ENCODE peak calls at places on chromosomes 16 and 17, in five cellular contexts. Y, J, T, O and R are unnamed samples.
A peak's percentile ranks its signal among the peaks of the same experiment; 100 is the strongest.

GRCh38 chr17:49016775-49017463 is 19.7 kb downstream of the IGF2BP1 start:
- DNase-seq in Y (peak; percentile 37), J (peak; percentile 76), T (no peak), O (peak; percentile 21), R (peak; percentile 94)

GRCh38 chr17:4715071-4715749 is 4.8 kb downstream of the ARRB2 start:
- DNase-seq in Y (no peak), J (no peak), T (no peak), O (no peak), R (no peak)

GRCh38 chr17:16406742-16407674 is 8.4 kb upstream of the TRPV2 start:
- DNase-seq in Y (peak; percentile 59), J (no peak), T (peak; percentile 32), O (no peak), R (peak; percentile 41)

GRCh38 chr17:82649501-82650261 is 1.4 kb upstream of the WDR45B start:
- DNase-seq in Y (peak; percentile 36), J (no peak), T (no peak), O (no peak), R (no peak)

GRCh38 chr16:78447164-78447563 is 347.7 kb downstream of the WWOX start:
- DNase-seq in Y (no peak), J (no peak), T (no peak), O (no peak), R (no peak)

GRCh38 chr16:25959216-25959615 is 267.5 kb downstream of the HS3ST4 start:
- DNase-seq in Y (no peak), J (no peak), T (no peak), O (no peak), R (no peak)

GRCh38 chr16:46688657-46689491 is at the start of gene VPS35:
- DNase-seq in Y (peak; percentile 99), J (peak; percentile 97), T (peak; percentile 93), O (peak; percentile 100), R (peak; percentile 100)

GRCh38 chr17:79282294-79282693 is 207.7 kb downstream of the ENGASE start:
- DNase-seq in Y (no peak), J (no peak), T (no peak), O (no peak), R (no peak)

GRCh38 chr16:35753559-35754390 is 2294.4 kb downstream of the TP53TG3F start:
- DNase-seq in Y (no peak), J (no peak), T (no peak), O (no peak), R (no peak)

GRCh38 chr16:85551319-85551978 is 61.7 kb upstream of the GSE1 start:
- DNase-seq in Y (no peak), J (no peak), T (no peak), O (no peak), R (no peak)
- TF ChIP-seq POLR2A in Y (no peak), J (no peak), T (peak; percentile 50), O (no peak), R (no peak)

GRCh38 chr16:77322757-77323156 is 112.1 kb downstream of the ADAMTS18 start:
- DNase-seq in Y (no peak), J (no peak), T (no peak), O (no peak), R (no peak)
- H3K4me3 ChIP-seq in Y (no peak overlapping the region), J (no peak overlapping the region), T (no peak overlapping the region), O (no peak overlapping the region), R (no peak overlapping the region)

GRCh38 chr16:65121870-65122723 is at the start of gene CDH11:
- DNase-seq in Y (peak; percentile 83), J (no peak), T (no peak), O (peak; percentile 22), R (no peak)

GRCh38 chr16:65122724-65122973 is 786 bp upstream of the CDH11 start:
- DNase-seq in Y (no peak), J (no peak), T (no peak), O (no peak), R (no peak)

GRCh38 chr16:65119905-65120341 is 1.9 kb downstream of the CDH11 start:
- DNase-seq in Y (peak; percentile 22), J (no peak), T (no peak), O (no peak), R (no peak)

GRCh38 chr16:65122974-65123845 is 1.3 kb upstream of the CDH11 start:
- DNase-seq in Y (peak; percentile 83), J (no peak), T (no peak), O (peak; percentile 33), R (no peak)

DNA sequence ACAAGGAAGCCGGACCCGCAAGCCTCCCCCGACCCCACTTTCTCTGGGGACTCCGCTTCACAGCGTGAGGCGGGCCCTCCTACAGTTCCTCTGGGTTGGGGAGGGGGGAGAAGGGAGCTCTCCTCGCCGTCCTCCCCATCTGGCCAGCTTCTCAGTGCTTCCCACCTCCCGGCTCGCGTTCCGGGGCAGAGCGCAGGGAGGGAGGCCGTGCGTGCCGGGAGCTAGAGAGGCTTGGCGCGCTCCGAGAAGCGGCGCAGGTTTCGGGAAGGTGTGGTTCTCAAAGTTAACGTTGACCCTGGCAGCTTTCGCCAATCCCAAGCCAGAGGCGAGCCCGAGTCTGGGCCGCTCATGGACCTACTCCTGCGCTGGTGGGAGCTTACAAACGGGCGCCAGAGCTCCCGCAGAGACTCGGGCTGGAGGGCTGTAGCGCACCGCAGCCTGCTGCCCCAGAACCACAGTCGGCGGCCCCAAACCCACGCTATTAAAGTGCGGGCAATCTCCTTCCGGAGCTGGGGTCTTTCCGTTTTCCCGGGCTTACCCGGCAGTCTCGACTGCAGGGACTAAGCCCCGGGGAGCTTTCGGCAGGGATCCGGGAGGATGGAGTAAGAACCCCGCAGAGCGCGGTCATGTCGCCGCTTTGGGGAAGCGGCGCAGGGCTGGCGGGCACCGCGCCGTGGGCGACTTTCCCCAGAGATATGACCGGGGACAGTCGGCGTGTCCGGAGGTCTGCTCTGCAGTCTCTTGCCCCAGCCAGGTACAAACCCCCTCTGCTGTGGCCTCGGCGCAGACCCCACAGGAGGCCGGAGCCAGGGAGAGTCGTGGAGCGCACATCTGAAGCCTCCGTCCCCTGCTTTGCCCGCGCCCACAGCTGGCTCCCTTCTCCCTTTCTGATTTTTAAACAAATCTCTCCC is 797 bp downstream of the CDH11 start:
- DNase-seq in Y (peak; percentile 43), J (no peak), T (no peak), O (no peak), R (no peak)
- TF ChIP-seq POLR2A in Y (peak; percentile 12), J (no peak), T (no peak), O (no peak), R (no peak)

GRCh38 chr17:19417611-19418010 is 6.6 kb downstream of the RNF112 start:
- DNase-seq in Y (no peak), J (no peak), T (no peak), O (no peak), R (no peak)
- H3K4me3 ChIP-seq in Y (no peak overlapping the region), J (no peak overlapping the region), T (no peak overlapping the region), O (no peak overlapping the region), R (no peak overlapping the region)

GRCh38 chr17:7021993-7022778 is 664 bp upstream of the BCL6B start:
- DNase-seq in Y (peak; percentile 79), J (no peak), T (peak; percentile 68), O (peak; percentile 58), R (peak; percentile 72)
- TF ChIP-seq POLR2A in Y (peak; percentile 28), J (no peak), T (no peak), O (no peak), R (no peak)

DNA sequence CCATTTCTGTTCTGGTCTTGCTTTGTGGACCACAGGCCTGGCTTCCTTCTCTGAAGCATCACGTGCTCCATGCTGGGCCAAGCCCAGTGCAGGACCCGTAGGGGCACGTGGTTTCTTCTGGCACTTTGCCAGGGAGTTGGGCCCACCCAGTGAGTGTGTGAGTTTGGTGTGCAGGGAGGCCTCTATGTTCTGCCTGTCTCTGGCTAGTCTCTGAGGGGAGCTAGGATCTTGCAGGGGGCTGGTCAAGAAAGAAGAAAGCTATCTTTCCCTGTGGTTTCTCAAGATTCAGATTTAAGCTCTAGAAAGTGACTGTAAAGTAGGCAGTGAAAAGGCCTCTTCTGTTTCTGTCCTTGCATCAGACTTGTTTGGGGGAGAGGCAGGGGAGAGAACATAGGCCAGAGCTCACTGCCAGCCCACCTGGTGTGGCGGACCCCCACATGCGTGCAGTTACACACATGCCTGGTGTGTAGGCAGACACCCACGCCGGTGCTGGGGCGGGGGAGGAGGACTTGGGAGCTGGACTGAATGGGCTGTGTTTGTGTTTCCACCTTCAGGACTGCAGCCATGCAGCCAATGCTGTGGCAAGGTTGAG is 11.8 kb downstream of the LASP1 start:
- DNase-seq in Y (peak; percentile 85), J (no peak), T (peak; percentile 60), O (no peak), R (peak; percentile 57)
- H3K4me3 ChIP-seq in Y (no peak overlapping the region), J (no peak overlapping the region), T (no peak overlapping the region), O (no peak overlapping the region), R (no peak overlapping the region)

GRCh38 chr16:590165-590874 is 454 bp downstream of the RAB40C start:
- DNase-seq in Y (peak; percentile 48), J (no peak), T (peak; percentile 40), O (no peak), R (peak; percentile 47)
- TF ChIP-seq POLR2A in Y (peak; percentile 27), J (no peak), T (no peak), O (peak; percentile 57), R (no peak)

GRCh38 chr16:3036726-3037315 is at the start of gene BICDL2:
- DNase-seq in Y (no peak), J (no peak), T (no peak), O (no peak), R (peak; percentile 50)
- H3K4me3 ChIP-seq in Y (no peak within 1 kb of the TSS), J (peak within 1 kb of the TSS; percentile 61), T (no peak within 1 kb of the TSS), O (peak within 1 kb of the TSS; percentile 51), R (peak within 1 kb of the TSS; percentile 32)

DNA sequence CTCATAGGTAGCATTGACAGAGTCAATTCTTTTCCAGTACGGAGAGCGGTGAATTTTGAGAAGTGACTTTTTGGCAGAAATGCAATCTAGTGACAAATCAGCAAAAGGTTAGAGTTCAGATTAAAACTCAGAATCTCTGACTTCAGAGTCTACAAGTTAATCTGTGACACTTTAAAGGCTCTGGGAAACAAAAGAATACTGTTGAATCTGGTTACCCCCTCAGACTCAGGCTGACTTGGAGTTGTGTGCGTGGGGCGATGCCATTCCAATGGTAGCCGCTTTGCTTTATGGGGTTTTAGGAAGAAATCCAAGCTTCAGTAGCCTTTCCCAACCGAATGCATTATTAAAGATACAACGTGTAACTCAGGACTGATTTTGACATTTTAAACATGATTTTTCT is 118.2 kb downstream of the CDH13 start:
- DNase-seq in Y (no peak), J (no peak), T (no peak), O (no peak), R (no peak)
- TF ChIP-seq POLR2A in Y (no peak), J (no peak), T (no peak), O (no peak), R (no peak)